ENCODE peak calls at places on chromosome 17, in seven cellular contexts. Z is GM23248, O is H1, I is IMR-90, J is GM23338, V is cardiac muscle cell, N is A549. Q is an unnamed sample.
A peak's percentile ranks its signal among the peaks of the same experiment; 100 is the strongest.

GRCh38 chr17:43669971-43670644 is 8.4 kb upstream of the MEOX1 start:
- DNase-seq in N (no peak), J (peak; percentile 55), Z (no peak), V (no peak), I (peak; percentile 81), O (no peak), Q (no peak)

GRCh38 chr17:53227101-53227500 is 595.6 kb upstream of the KIF2B start:
- DNase-seq in N (no peak), J (no peak), O (no peak), Z (no peak), I (no peak), V (no peak), Q (no peak)

GRCh38 chr17:16491703-16492612 is at the start of gene LRRC75A:
- DNase-seq in N (no peak), O (no peak), I (peak; percentile 16), J (peak; percentile 86), Z (peak; percentile 73), V (peak; percentile 39), Q (no peak)

GRCh38 chr17:29855686-29856085 is 74.3 kb downstream of the SSH2 start:
- DNase-seq in O (no peak), N (no peak), V (peak; percentile 64), Z (peak; percentile 69), J (no peak), I (peak; percentile 75), Q (no peak)

GRCh38 chr17:74736423-74737298 is at the start of gene RAB37:
- DNase-seq in J (peak; percentile 84), N (peak; percentile 90), Z (peak; percentile 40), O (no peak), I (no peak), V (peak; percentile 40), Q (no peak)

GRCh38 chr17:29091591-29092291 is 48.8 kb downstream of the PIPOX start:
- DNase-seq in J (no peak), V (no peak), I (no peak), O (no peak), N (no peak), Z (no peak), Q (no peak)

GRCh38 chr17:76166168-76166567 is 25.1 kb upstream of the FOXJ1 start:
- DNase-seq in Z (peak; percentile 79), N (no peak), I (peak; percentile 36), V (no peak), O (no peak), J (no peak), Q (no peak)

GRCh38 chr17:67068999-67069398 is 24.6 kb downstream of the CACNG1 start:
- DNase-seq in Z (no peak), J (no peak), I (peak; percentile 7), V (no peak), O (no peak), N (no peak), Q (no peak)

GRCh38 chr17:965311-965989 is 14.1 kb downstream of the NXN start:
- DNase-seq in V (no peak), O (no peak), I (peak; percentile 79), J (no peak), N (no peak), Z (no peak), Q (no peak)

GRCh38 chr17:958712-959451 is 20.7 kb downstream of the NXN start:
- DNase-seq in N (no peak), V (no peak), Z (no peak), I (no peak), O (no peak), J (peak; percentile 60), Q (no peak)

GRCh38 chr17:964881-965280 is 14.7 kb downstream of the NXN start:
- DNase-seq in V (no peak), I (no peak), J (no peak), O (no peak), N (no peak), Z (no peak), Q (no peak)

GRCh38 chr17:962166-962565 is 17.4 kb downstream of the NXN start:
- DNase-seq in Z (no peak), O (no peak), I (no peak), V (no peak), N (no peak), J (no peak), Q (no peak)

DNA sequence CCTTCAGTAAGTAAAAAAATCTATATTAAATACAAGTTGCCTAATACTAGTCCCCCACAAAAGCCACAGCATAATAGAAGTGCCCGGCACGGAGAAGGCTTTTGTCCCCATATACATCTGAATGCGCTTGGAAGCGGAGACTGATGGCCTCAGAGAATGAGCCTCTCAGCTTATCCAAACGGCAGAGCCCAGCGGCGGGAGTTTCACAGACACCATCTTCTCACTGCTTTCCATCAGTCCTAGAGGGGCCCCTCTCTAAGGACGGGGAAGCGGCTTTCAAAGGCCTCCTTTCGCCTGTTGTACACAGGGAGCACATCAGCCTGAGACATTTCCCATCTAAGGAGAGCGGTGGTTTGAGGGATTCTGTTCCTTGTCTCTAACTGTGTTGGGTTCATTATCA is 16.9 kb downstream of the NXN start:
- DNase-seq in Z (no peak), N (no peak), V (no peak), J (peak; percentile 89), I (no peak), O (no peak), Q (no peak)
- H3K4me3 ChIP-seq in Z (no peak overlapping the region), N (no peak overlapping the region), V (no peak overlapping the region), J (peak overlapping the region; percentile 15), I (no peak overlapping the region), O (peak overlapping the region; percentile 29), Q (no peak overlapping the region)

DNA sequence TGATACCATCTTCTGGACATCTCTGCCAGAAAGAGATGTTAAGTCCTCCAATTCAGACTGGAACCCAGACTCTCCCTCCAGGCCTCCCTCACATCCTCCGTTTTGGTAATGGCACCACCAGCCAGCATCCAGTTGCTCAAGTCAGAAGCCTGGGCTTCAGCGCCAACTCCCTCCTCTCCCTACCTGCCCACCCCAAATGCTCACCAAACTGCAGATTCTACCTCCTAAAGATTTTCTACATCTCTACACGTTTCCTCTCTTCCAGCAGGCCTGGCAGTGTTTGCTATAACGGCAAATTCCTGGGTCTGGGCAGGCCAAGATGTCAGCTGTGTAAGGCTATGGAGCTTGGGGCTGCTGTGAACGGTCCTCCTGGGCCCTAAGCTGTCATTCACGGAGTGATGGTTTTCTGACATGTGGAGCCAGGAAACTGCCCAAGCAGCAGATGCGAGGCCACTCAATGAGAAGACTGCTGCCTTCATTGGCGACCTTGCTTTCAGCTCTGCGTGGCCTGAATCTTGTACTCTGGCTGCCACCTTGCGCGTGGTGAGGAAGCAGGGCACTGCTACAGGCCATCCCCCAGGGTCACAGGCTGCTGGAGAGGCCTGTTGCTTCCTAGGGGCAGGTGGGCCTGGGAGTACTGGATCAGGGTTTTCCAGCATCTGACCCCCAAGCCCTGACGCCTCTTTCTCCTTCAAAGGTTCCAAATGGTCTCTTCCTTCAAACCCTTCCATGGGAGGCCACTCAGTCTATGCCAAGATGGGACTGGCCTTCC is 37.7 kb downstream of the TBX4 start:
- DNase-seq in N (no peak), V (no peak), Z (no peak), J (no peak), I (no peak), O (no peak), Q (no peak)
- H3K4me1 ChIP-seq in N (peaks cover 33% of the 10 kb centered on the region), V (peaks cover 36% of the 10 kb centered on the region), Z (peaks cover 7% of the 10 kb centered on the region), J (no peaks in the 10 kb centered on the region), I (peaks cover 15% of the 10 kb centered on the region), O (peaks cover 4% of the 10 kb centered on the region), Q (no peaks in the 10 kb centered on the region)

GRCh38 chr17:64982139-64982802 is 63.0 kb upstream of the LRRC37A3 start:
- DNase-seq in Z (no peak), V (no peak), O (no peak), I (peak; percentile 58), J (no peak), N (peak; percentile 46), Q (no peak)
- H3K4me3 ChIP-seq in Z (no peak overlapping the region), V (no peak overlapping the region), O (no peak overlapping the region), I (no peak overlapping the region), J (no peak overlapping the region), N (no peak overlapping the region), Q (no peak overlapping the region)

DNA sequence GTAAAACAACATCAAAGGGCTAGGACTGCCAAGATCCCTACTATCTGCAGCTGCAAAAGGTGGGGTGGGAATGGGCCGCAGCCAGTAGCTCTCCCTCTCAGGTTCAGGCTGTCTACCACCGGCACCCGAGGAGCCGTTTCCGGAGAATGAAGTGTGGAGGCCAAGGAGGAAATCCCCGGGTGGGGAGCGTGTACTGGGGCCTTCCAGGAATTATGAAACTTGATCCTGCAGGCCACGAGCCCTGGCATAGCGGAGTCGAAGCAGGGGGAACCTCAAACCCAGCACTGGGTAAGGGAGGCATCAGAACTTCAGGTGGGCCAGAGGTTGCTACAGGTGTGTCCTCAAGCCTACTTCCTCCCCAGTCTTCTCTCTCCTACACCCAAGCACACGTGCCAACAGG is 5.1 kb downstream of the INPP5K start:
- DNase-seq in N (no peak), O (no peak), J (no peak), I (no peak), V (peak; percentile 54), Z (no peak), Q (no peak)
- H3K4me1 ChIP-seq in N (peaks cover 5% of the 10 kb centered on the region), O (peaks cover 3% of the 10 kb centered on the region), J (peaks cover 4% of the 10 kb centered on the region), I (peaks cover 3% of the 10 kb centered on the region), V (peaks cover 10% of the 10 kb centered on the region), Z (peaks cover 18% of the 10 kb centered on the region), Q (peaks cover 2% of the 10 kb centered on the region)